ENCODE peak calls at places on chromosomes 3 and 15, in five cellular contexts. F, Q, J, H and P are unnamed samples.

GRCh38 chr3:129425213-129425612 is 3.2 kb downstream of the EFCAB12 start:
- DNase-seq in F (no peak), H (no peak), J (no peak), Q (no peak), P (no peak)

GRCh38 chr15:32844118-32844711 is 126.4 kb downstream of the GREM1 start:
- DNase-seq in Q (no peak), J (no peak), F (no peak), H (no peak), P (no peak)

GRCh38 chr15:60395276-60396011 is 2.3 kb downstream of the ANXA2 start:
- DNase-seq in Q (no peak), J (no peak), H (no peak), F (no peak), P (no peak)

GRCh38 chr3:32374788-32375595 is 16.7 kb upstream of the CMTM7 start:
- DNase-seq in H (no peak), J (peak; percentile 67), Q (peak; percentile 65), F (no peak), P (peak; percentile 1)

GRCh38 chr3:57958642-57959406 is 49.4 kb upstream of the FLNB start:
- DNase-seq in J (no peak), F (no peak), H (no peak), Q (no peak), P (no peak)

GRCh38 chr3:152307829-152308474 is 39.2 kb downstream of the MBNL1 start:
- DNase-seq in Q (no peak), H (no peak), J (no peak), F (no peak), P (no peak)

GRCh38 chr15:80607288-80607980 is 87.7 kb upstream of the ABHD17C start:
- DNase-seq in F (no peak), J (no peak), Q (no peak), H (no peak), P (no peak)

GRCh38 chr3:182971637-182972036 is 8.7 kb downstream of the DCUN1D1 start:
- DNase-seq in F (no peak), J (no peak), Q (no peak), H (no peak), P (no peak)

GRCh38 chr3:66812126-66812525 is 186.0 kb upstream of the KBTBD8 start:
- DNase-seq in H (no peak), Q (no peak), J (no peak), F (no peak), P (no peak)

GRCh38 chr3:127545711-127546457 is 44.6 kb downstream of the TPRA1 start:
- DNase-seq in J (no peak), F (no peak), Q (no peak), H (no peak), P (no peak)

GRCh38 chr15:27028836-27029482 is 58.0 kb downstream of the GABRG3 start:
- DNase-seq in F (peak; percentile 46), Q (peak; percentile 11), H (no peak), J (no peak), P (peak; percentile 19)

GRCh38 chr3:186070996-186071395 is 37.9 kb downstream of the ETV5 start:
- DNase-seq in Q (peak; percentile 6), H (no peak), J (no peak), F (no peak), P (no peak)

GRCh38 chr3:159273608-159274007 is 471.8 kb downstream of the MFSD1 start:
- DNase-seq in Q (peak; percentile 41), J (peak; percentile 25), F (no peak), H (peak; percentile 48), P (no peak)

GRCh38 chr15:65326109-65326508 is 21.6 kb downstream of the RNU5B-1 start:
- DNase-seq in Q (no peak), H (no peak), J (no peak), F (peak; percentile 37), P (peak; percentile 60)

GRCh38 chr3:47824541-47825473 is 21.9 kb downstream of the DHX30 start:
- DNase-seq in H (peak; percentile 57), Q (peak; percentile 97), J (peak; percentile 82), F (peak; percentile 54), P (peak; percentile 35)

GRCh38 chr3:141646760-141647561 is 91.1 kb upstream of the RNF7 start:
- DNase-seq in H (no peak), J (no peak), Q (peak; percentile 67), F (no peak), P (no peak)

GRCh38 chr3:128285042-128285924 is 132.0 kb downstream of the EEFSEC start:
- DNase-seq in Q (no peak), F (no peak), H (no peak), J (no peak), P (no peak)

GRCh38 chr3:5181479-5182141 is 5.9 kb upstream of the EDEM1 start:
- DNase-seq in Q (no peak), H (no peak), J (no peak), F (no peak), P (no peak)

GRCh38 chr3:32222950-32223349 is 15.5 kb upstream of the CMTM8 start:
- DNase-seq in H (no peak), F (no peak), Q (no peak), J (no peak), P (no peak)

GRCh38 chr3:100634493-100635272 is 25.3 kb downstream of the ADGRG7 start:
- DNase-seq in J (peak; percentile 33), H (no peak), F (no peak), Q (peak; percentile 3), P (no peak)

GRCh38 chr15:45670511-45670910 is 35.7 kb downstream of the SQOR start:
- DNase-seq in F (no peak), H (no peak), Q (peak; percentile 23), J (no peak), P (no peak)

GRCh38 chr3:186640473-186640818 is 247 bp downstream of the FETUB start:
- DNase-seq in H (no peak), F (no peak), J (no peak), Q (peak; percentile 33), P (no peak)

GRCh38 chr3:193791041-193792032 is 198.3 kb downstream of the OPA1 start:
- DNase-seq in Q (no peak), H (no peak), J (no peak), F (no peak), P (no peak)

GRCh38 chr3:195556390-195556789 is 13.3 kb upstream of the PPP1R2 start:
- DNase-seq in F (peak; percentile 48), Q (no peak), J (no peak), H (no peak), P (no peak)

GRCh38 chr15:82895983-82896382 is 56.5 kb downstream of the HOMER2 start:
- DNase-seq in Q (no peak), H (no peak), J (no peak), F (no peak), P (no peak)

GRCh38 chr3:194276768-194277546 is 74.2 kb downstream of the CPN2 start:
- DNase-seq in F (no peak), J (no peak), Q (peak; percentile 60), H (peak; percentile 18), P (peak; percentile 25)

GRCh38 chr15:68328485-68328884 is 50.9 kb downstream of the FEM1B start:
- DNase-seq in Q (no peak), H (no peak), F (no peak), J (no peak), P (no peak)

GRCh38 chr15:31508656-31509055 is 182.0 kb downstream of the KLF13 start:
- DNase-seq in F (no peak), Q (no peak), H (no peak), J (no peak), P (no peak)

GRCh38 chr15:74424901-74425528 is 8.7 kb downstream of the SEMA7A start:
- DNase-seq in J (no peak), F (no peak), H (no peak), Q (no peak), P (no peak)

GRCh38 chr15:58460872-58461271 is 29.1 kb downstream of the LIPC start:
- DNase-seq in H (no peak), J (no peak), F (no peak), Q (no peak), P (no peak)

GRCh38 chr3:129490273-129490675 is 38.2 kb upstream of the RHO start:
- DNase-seq in F (peak; percentile 66), Q (peak; percentile 92), J (peak; percentile 65), H (peak; percentile 37), P (peak; percentile 78)

GRCh38 chr3:851098-851790 is 241.6 kb upstream of the CNTN6 start:
- DNase-seq in Q (no peak), H (no peak), F (no peak), J (no peak), P (no peak)

GRCh38 chr3:128432301-128432897 is 34.3 kb downstream of the DNAJB8 start:
- DNase-seq in F (no peak), J (no peak), H (no peak), Q (no peak), P (no peak)

GRCh38 chr15:64222573-64223361 is 59.9 kb upstream of the PPIB start:
- DNase-seq in Q (no peak), J (no peak), F (no peak), H (no peak), P (no peak)

GRCh38 chr15:74768771-74769342 is 13.0 kb upstream of the CSK start:
- DNase-seq in H (no peak), Q (peak; percentile 73), J (peak; percentile 71), F (peak; percentile 55), P (no peak)

GRCh38 chr3:110248666-110249065 is 823.0 kb upstream of the NECTIN3 start:
- DNase-seq in J (no peak), F (no peak), H (no peak), Q (peak; percentile 10), P (no peak)

GRCh38 chr3:48989126-48989795 is 780 bp upstream of the P4HTM start:
- DNase-seq in H (no peak), F (no peak), Q (no peak), J (no peak), P (no peak)